ENCODE peak calls at places on chromosomes 6 and 20, in four cellular contexts. U is suprapubic skin, E is bronchial epithelial cell, R is cardiac fibroblast. J is an unnamed sample.

GRCh38 chr20:63701329-63702035 is 5.0 kb downstream of the TNFRSF6B start:
- DNase-seq in U (peak), E (no peak), R (no peak), J (no peak)

GRCh38 chr6:126640356-126640755 is 300.4 kb downstream of the CENPW start:
- DNase-seq in U (no peak), E (no peak), R (no peak), J (no peak)

GRCh38 chr20:53582574-53583351 is 10.9 kb downstream of the ZNF217 start:
- DNase-seq in U (no peak), E (peak), R (peak), J (peak)

GRCh38 chr6:75480425-75480824 is 13.2 kb downstream of the FILIP1 start:
- DNase-seq in U (no peak), E (no peak), R (no peak), J (no peak)

GRCh38 chr6:121838842-121839241 is 403.4 kb downstream of the GJA1 start:
- DNase-seq in U (no peak), E (peak), R (peak), J (peak)

GRCh38 chr6:75813476-75814250 is 64.6 kb downstream of the MYO6 start:
- DNase-seq in U (no peak), E (peak), R (no peak), J (no peak)

GRCh38 chr6:5851261-5851757 is 155.4 kb downstream of the NRN1 start:
- DNase-seq in U (no peak), E (peak), R (peak), J (peak)

GRCh38 chr20:2299301-2299700 is 3.5 kb downstream of the TGM3 start:
- DNase-seq in U (peak), E (peak), R (peak), J (no peak)

GRCh38 chr6:141254336-141254735 is 878.4 kb upstream of the GJE1 start:
- DNase-seq in U (no peak), E (no peak), R (no peak), J (no peak)

GRCh38 chr6:125519367-125519766 is 217.6 kb upstream of the HDDC2 start:
- DNase-seq in U (no peak), E (peak), R (no peak), J (peak)

GRCh38 chr20:38987777-38988176 is 25.6 kb downstream of the DHX35 start:
- DNase-seq in U (no peak), E (no peak), R (no peak), J (no peak)

GRCh38 chr6:26031151-26031594 is 56.1 kb upstream of the HFE start:
- DNase-seq in U (no peak), E (peak), R (no peak), J (no peak)
- H3K4me3 ChIP-seq in U (peak), E (peak), R (peak), J (peak)

GRCh38 chr20:57566399-57566798 is 5.5 kb downstream of the PCK1 start:
- DNase-seq in U (no peak), E (no peak), R (no peak), J (no peak)

GRCh38 chr20:57562541-57563465 is 1.9 kb downstream of the PCK1 start:
- DNase-seq in U (no peak), E (no peak), R (no peak), J (no peak)

GRCh38 chr20:57563522-57563921 is 2.6 kb downstream of the PCK1 start:
- DNase-seq in U (no peak), E (no peak), R (no peak), J (no peak)

GRCh38 chr20:57564951-57565642 is 4.2 kb downstream of the PCK1 start:
- DNase-seq in U (no peak), E (no peak), R (no peak), J (no peak)

DNA sequence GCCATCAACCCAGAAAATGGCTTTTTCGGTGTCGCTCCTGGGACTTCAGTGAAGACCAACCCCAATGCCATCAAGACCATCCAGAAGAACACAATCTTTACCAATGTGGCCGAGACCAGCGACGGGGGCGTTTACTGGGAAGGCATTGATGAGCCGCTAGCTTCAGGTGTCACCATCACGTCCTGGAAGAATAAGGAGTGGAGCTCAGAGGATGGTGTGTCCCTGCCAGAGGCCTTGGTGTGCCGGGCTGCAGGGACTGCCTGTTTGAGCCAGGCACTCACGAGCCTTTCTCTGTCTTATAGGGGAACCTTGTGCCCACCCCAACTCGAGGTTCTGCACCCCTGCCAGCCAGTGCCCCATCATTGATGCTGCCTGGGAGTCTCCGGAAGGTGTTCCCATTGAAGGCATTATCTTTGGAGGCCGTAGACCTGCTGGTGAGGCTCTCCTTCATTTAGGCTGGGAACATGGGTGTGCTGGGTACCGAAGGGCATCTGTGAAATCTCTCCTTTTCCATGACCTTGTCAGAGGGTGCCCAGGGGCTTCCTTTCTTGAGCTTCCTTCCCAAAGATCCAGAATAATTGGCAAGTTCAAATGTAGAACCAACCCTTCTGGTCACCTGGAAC is 3.4 kb downstream of the PCK1 start:
- DNase-seq in U (no peak), E (no peak), R (no peak), J (no peak)
- H3K4me3 ChIP-seq in U (no peak), E (no peak), R (no peak), J (no peak)

GRCh38 chr6:33578588-33579011 is 1.5 kb downstream of the BAK1 start:
- DNase-seq in U (no peak), E (no peak), R (no peak), J (no peak)

GRCh38 chr6:33577718-33578117 is 2.4 kb downstream of the BAK1 start:
- DNase-seq in U (no peak), E (no peak), R (no peak), J (no peak)

GRCh38 chr6:33576668-33577067 is 3.4 kb downstream of the BAK1 start:
- DNase-seq in U (no peak), E (no peak), R (no peak), J (no peak)

GRCh38 chr6:33577106-33577535 is 3.0 kb downstream of the BAK1 start:
- DNase-seq in U (peak), E (peak), R (peak), J (no peak)

GRCh38 chr6:33578164-33578563 is 1.9 kb downstream of the BAK1 start:
- DNase-seq in U (no peak), E (no peak), R (no peak), J (no peak)
- H3K4me3 ChIP-seq in U (peak), E (no peak), R (no peak), J (no peak)

GRCh38 chr6:28808383-28808782 is 115.4 kb downstream of the TRIM27 start:
- DNase-seq in U (no peak), E (no peak), R (no peak), J (no peak)

GRCh38 chr6:28811873-28812272 is 111.9 kb downstream of the TRIM27 start:
- DNase-seq in U (no peak), E (peak), R (peak), J (no peak)

GRCh38 chr6:28812778-28813569 is 110.8 kb downstream of the TRIM27 start:
- DNase-seq in U (no peak), E (no peak), R (no peak), J (no peak)

GRCh38 chr6:28809947-28810654 is 113.7 kb downstream of the TRIM27 start:
- DNase-seq in U (no peak), E (no peak), R (no peak), J (no peak)

DNA sequence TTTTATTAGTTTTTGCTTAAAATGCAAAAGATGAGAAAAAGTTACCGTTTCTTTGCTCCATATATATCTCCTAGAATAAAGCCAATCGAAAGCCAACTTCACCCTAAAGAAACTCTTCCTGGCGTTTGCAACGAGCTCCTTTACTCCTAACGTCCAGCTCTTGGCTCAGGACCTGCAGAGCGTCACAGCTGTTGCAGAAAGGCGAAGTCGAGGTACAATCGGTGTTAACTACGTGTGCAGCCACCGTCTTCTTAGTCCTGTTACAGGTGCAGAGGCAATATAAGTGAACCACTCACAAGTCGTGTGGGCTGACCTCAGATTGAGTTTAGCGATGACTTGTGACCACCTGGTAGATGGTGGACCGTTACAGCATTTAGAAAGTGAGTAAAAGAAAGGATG is 113.1 kb downstream of the TRIM27 start:
- DNase-seq in U (no peak), E (no peak), R (no peak), J (no peak)
- H3K4me3 ChIP-seq in U (no peak), E (no peak), R (no peak), J (peak)

GRCh38 chr6:167907837-167908681 is 81.3 kb downstream of the AFDN start:
- DNase-seq in U (no peak), E (peak), R (peak), J (peak)
- H3K4me3 ChIP-seq in U (no peak), E (no peak), R (no peak), J (no peak)

DNA sequence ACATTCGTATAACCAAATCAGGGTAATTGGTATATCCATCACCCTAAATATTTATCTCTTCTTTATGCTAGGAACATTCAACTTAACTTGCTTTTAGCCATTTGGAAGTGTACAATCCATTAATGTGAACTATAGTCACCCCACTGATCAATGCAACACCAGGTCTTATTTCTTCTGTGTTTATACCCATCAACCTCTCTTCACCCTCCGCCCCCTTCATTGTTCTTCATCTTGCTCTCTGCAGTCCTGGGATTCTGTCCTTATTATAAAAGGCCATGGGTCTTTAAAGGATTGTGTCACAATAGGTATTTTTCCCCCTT is 1.6 kb downstream of the ABRACL start:
- DNase-seq in U (no peak), E (no peak), R (no peak), J (no peak)
- H3K4me3 ChIP-seq in U (peak), E (peak), R (peak), J (peak)

GRCh38 chr6:77650098-77650663 is 2.7 kb upstream of the MEI4 start:
- DNase-seq in U (no peak), E (no peak), R (peak), J (peak)
- H3K4me3 ChIP-seq in U (peak), E (no peak), R (no peak), J (peak)

GRCh38 chr20:18287546-18287914 is 797 bp upstream of the ZNF133 start:
- DNase-seq in U (no peak), E (no peak), R (peak), J (no peak)
- H3K4me3 ChIP-seq in U (peak), E (peak), R (peak), J (peak)

GRCh38 chr6:129672883-129673631 is 36.9 kb downstream of the ARHGAP18 start:
- DNase-seq in U (no peak), E (peak), R (peak), J (peak)
- H3K4me3 ChIP-seq in U (no peak), E (no peak), R (no peak), J (no peak)

GRCh38 chr6:19837511-19838441 is 606 bp downstream of the ID4 start:
- DNase-seq in U (no peak), E (no peak), R (peak), J (peak)

GRCh38 chr6:19838442-19839236 is 1.5 kb downstream of the ID4 start:
- DNase-seq in U (peak), E (no peak), R (peak), J (peak)

GRCh38 chr6:19841181-19841580 is 4.0 kb downstream of the ID4 start:
- DNase-seq in U (no peak), E (no peak), R (no peak), J (no peak)

GRCh38 chr6:19839237-19839546 is 2.0 kb downstream of the ID4 start:
- DNase-seq in U (no peak), E (no peak), R (no peak), J (no peak)

DNA sequence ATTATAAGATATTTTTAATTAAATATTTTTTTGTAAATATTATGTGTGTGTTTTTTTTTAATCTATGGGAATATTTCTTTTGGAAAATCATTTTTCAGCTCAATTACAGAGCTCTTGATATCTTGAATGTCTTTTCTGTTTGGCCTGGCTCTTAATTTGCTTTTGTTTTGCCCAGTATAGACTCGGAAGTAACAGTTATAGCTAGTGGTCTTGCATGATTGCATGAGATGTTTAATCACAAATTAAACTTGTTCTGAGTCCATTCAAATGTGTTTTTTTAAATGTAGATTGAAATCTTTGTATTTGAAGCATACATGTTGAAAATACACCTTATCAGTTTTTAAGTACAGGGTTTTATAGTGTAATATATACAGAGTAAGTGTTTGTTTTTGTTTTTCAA is 2.6 kb downstream of the ID4 start:
- DNase-seq in U (no peak), E (no peak), R (peak), J (no peak)
- H3K4me3 ChIP-seq in U (peak), E (no peak), R (no peak), J (no peak)